ENCODE peak calls at places on chromosome 1, in seven cellular contexts. E, O, J, D, K, X and Q are unnamed samples.

GRCh38 chr1:12067900-12068821 is 5.1 kb downstream of the TNFRSF8 start:
- DNase-seq in E (no peak), O (peak; percentile 65), J (peak; percentile 63), D (peak; percentile 81), K (no peak), X (peak; percentile 64), Q (peak; percentile 92)

GRCh38 chr1:86375688-86376087 is 20.4 kb downstream of the ODF2L start:
- DNase-seq in E (no peak), O (no peak), J (no peak), D (no peak), K (no peak), X (no peak), Q (no peak)

GRCh38 chr1:234108921-234109320 is 204.4 kb downstream of the SLC35F3 start:
- DNase-seq in E (peak; percentile 33), O (no peak), J (no peak), D (peak; percentile 46), K (no peak), X (no peak), Q (no peak)

GRCh38 chr1:175225805-175226129 is 33.2 kb upstream of the KIAA0040 start:
- DNase-seq in E (no peak), O (no peak), J (no peak), D (no peak), K (no peak), X (no peak), Q (no peak)

GRCh38 chr1:216665381-216665780 is 57.8 kb downstream of the ESRRG start:
- DNase-seq in E (peak; percentile 29), O (peak; percentile 79), J (no peak), D (peak; percentile 74), K (no peak), X (no peak), Q (no peak)

GRCh38 chr1:59332221-59332620 is 35.3 kb downstream of the FGGY start:
- DNase-seq in E (no peak), O (peak; percentile 32), J (no peak), D (peak; percentile 5), K (no peak), X (no peak), Q (no peak)

GRCh38 chr1:58841455-58841854 is 57.6 kb upstream of the JUN start:
- DNase-seq in E (no peak), O (no peak), J (peak; percentile 46), D (no peak), K (no peak), X (no peak), Q (peak; percentile 46)

GRCh38 chr1:87074001-87074795 is 159.8 kb downstream of the HS2ST1 start:
- DNase-seq in E (no peak), O (no peak), J (no peak), D (no peak), K (no peak), X (no peak), Q (no peak)

GRCh38 chr1:198620951-198621824 is 17.7 kb upstream of the PTPRC start:
- DNase-seq in E (no peak), O (no peak), J (no peak), D (no peak), K (no peak), X (no peak), Q (no peak)

DNA sequence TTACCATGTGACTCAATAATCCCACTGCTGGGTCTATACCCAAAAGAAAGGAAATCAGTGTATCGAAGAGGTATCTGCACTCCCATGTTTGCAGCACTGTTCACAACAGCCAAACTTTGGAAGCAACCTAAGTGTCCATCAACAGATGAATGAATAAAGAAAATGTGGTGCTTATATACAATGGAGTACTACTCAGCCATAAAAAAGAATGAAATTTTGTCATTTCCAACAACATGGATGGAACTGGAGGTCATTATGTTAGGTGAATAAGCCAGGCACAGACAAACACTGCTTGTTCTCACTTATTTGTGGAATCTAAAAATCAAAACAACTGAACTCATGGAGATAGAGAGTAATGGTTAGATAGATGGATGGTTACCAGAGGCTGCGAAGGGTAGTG is 79.3 kb downstream of the KIAA0319L start:
- DNase-seq in E (no peak), O (no peak), J (no peak), D (no peak), K (no peak), X (no peak), Q (no peak)
- H4K8ac ChIP-seq in E (no peak overlapping the region), O (no peak overlapping the region), J (no peak overlapping the region), D (no peak overlapping the region), K (no peak overlapping the region), X (no peak overlapping the region), Q (no peak overlapping the region)

GRCh38 chr1:15941899-15942660 is 33.8 kb downstream of the ZBTB17 start:
- DNase-seq in E (no peak), O (no peak), J (no peak), D (no peak), K (no peak), X (no peak), Q (no peak)
- H4K8ac ChIP-seq in E (no peak overlapping the region), O (peak overlapping the region; percentile 43), J (no peak overlapping the region), D (no peak overlapping the region), K (no peak overlapping the region), X (no peak overlapping the region), Q (no peak overlapping the region)

DNA sequence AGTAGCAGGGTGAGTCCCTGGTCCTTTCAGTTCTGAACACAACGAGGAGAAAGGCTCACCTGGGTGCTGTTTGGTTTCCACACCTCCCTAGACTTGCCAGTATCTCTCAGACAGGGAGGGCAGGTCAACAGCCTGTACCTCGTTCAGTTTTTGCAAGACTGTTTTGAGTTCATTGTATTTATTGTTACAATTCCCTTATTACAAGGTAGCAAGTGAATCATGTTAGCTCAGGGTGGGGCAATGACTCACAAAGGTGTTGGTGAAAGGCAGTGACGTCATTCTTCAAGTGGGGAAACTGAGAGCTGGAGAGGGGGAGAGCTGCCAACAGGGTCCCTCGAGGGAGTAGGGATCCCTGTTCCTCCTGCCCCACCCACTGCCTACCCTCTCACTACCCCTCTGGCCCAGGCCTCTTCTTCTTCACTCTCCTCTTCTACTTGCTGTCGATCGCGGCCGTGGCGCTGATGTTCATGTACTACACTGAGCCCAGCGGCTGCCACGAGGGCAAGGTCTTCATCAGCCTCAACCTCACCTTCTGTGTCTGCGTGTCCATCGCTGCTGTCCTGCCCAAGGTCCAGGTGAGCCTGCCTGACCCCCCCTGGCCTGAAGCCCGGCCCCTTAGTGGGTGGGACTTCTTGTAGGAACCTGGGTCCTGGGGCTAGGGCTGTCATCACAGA is 13.4 kb downstream of the SERINC2 start:
- DNase-seq in E (no peak), O (no peak), J (no peak), D (no peak), K (no peak), X (no peak), Q (no peak)
- H4K8ac ChIP-seq in E (no peak overlapping the region), O (no peak overlapping the region), J (no peak overlapping the region), D (no peak overlapping the region), K (no peak overlapping the region), X (no peak overlapping the region), Q (no peak overlapping the region)

DNA sequence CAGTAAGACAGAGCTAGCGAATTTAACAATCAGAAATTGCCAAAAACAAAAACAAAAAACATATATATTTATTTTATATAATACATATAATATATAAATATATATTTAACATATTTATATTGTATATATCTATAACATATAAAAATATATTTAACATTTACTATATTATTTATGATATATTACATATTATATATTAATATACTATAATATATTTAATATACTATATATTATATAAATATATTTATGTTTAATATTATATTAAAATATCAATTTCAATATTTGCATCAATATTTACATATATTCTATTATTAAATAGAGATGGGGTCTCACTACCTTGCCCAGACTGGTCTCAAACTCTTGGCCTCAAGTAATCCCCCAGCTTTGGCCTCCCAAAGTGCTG is 50.9 kb downstream of the TBX19 start:
- DNase-seq in E (no peak), O (no peak), J (no peak), D (no peak), K (no peak), X (no peak), Q (no peak)
- H4K8ac ChIP-seq in E (no peak overlapping the region), O (no peak overlapping the region), J (no peak overlapping the region), D (no peak overlapping the region), K (no peak overlapping the region), X (no peak overlapping the region), Q (no peak overlapping the region)

DNA sequence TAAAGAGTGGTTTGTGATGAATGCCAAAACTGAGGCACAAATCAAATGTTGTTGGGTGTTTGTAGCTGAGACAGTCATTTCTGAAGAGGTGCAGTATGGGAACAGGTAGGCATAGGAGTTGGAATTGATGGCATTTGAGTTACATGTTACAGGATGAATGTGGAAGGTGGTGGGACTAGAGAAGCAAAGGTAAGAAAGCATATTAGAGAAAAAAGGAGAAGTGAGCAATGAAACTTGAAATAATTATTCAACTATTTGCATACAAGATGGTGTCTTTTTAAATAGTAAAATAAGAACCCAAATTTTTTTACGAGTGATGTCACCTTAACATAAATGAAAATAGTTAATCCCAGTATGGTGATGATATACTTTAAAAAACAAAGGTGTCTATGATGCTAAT is 40.2 kb upstream of the METTL18 start:
- DNase-seq in E (no peak), O (no peak), J (no peak), D (no peak), K (no peak), X (no peak), Q (no peak)
- H4K8ac ChIP-seq in E (no peak overlapping the region), O (no peak overlapping the region), J (no peak overlapping the region), D (no peak overlapping the region), K (no peak overlapping the region), X (no peak overlapping the region), Q (no peak overlapping the region)

DNA sequence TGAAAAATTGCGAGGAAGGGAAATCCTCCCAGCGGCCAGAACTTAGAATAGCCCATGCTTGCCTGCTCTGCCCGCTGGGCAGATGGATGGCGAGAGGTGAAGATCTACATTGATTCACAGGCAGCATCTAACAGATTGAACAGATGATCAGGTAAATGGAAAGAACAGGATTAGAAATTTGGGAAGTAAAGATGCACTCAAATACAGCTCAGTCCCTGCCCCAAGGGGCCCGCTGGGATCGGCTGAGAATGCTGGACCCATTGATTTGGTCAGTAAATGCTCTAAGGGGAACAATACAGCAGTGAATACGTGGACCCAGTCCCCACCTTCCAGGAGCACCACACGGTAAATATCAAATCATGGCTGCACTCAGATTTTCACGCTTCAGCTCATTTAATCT is 248.2 kb downstream of the MATN1 start:
- DNase-seq in E (no peak), O (no peak), J (no peak), D (no peak), K (no peak), X (no peak), Q (no peak)
- H4K8ac ChIP-seq in E (no peak overlapping the region), O (no peak overlapping the region), J (no peak overlapping the region), D (no peak overlapping the region), K (no peak overlapping the region), X (no peak overlapping the region), Q (no peak overlapping the region)